ENCODE peak calls at places on chromosome 20, in five cellular contexts. T is breast epithelium, J is transverse colon, Y is HCT116, M is H1. R is an unnamed sample.

GRCh38 chr20:58140787-58141396 is 87.6 kb downstream of the ANKRD60 start:
- DNase-seq in T (peak), J (no peak), Y (no peak), M (no peak), R (peak)

GRCh38 chr20:30376767-30377658 is 880.5 kb upstream of the DEFB115 start:
- DNase-seq in T (peak), J (peak), Y (peak), M (peak), R (peak)

GRCh38 chr20:21661488-21662055 is 43.9 kb upstream of the PAX1 start:
- DNase-seq in T (no peak), J (no peak), Y (no peak), M (no peak), R (no peak)

GRCh38 chr20:16864069-16864468 is 115.9 kb downstream of the OTOR start:
- DNase-seq in T (no peak), J (no peak), Y (no peak), M (no peak), R (no peak)

GRCh38 chr20:38291961-38292360 is 12.0 kb upstream of the BPI start:
- DNase-seq in T (no peak), J (no peak), Y (no peak), M (no peak), R (no peak)

GRCh38 chr20:55160022-55160421 is 684.6 kb downstream of the DOK5 start:
- DNase-seq in T (no peak), J (no peak), Y (no peak), M (no peak), R (no peak)

GRCh38 chr20:15705975-15706374 is 867.3 kb downstream of the KIF16B start:
- DNase-seq in T (no peak), J (no peak), Y (no peak), M (no peak), R (no peak)

GRCh38 chr20:20557406-20557805 is 155.0 kb downstream of the RALGAPA2 start:
- DNase-seq in T (no peak), J (no peak), Y (no peak), M (no peak), R (no peak)

GRCh38 chr20:23456416-23456815 is 3.7 kb upstream of the CST11 start:
- DNase-seq in T (no peak), J (no peak), Y (no peak), M (no peak), R (no peak)

GRCh38 chr20:37475258-37475657 is 45.8 kb upstream of the NNAT start:
- DNase-seq in T (no peak), J (no peak), Y (no peak), M (no peak), R (no peak)

GRCh38 chr20:50146732-50147662 is 6.5 kb downstream of the PEDS1 start:
- DNase-seq in T (no peak), J (peak), Y (no peak), M (no peak), R (peak)

GRCh38 chr20:14951105-14951504 is 613.7 kb upstream of the FLRT3 start:
- DNase-seq in T (no peak), J (no peak), Y (no peak), M (no peak), R (no peak)

GRCh38 chr20:5638023-5638422 is 112.2 kb upstream of the SHLD1 start:
- DNase-seq in T (no peak), J (no peak), Y (no peak), M (no peak), R (no peak)

GRCh38 chr20:59364611-59365010 is 64.2 kb downstream of the EDN3 start:
- DNase-seq in T (no peak), J (no peak), Y (no peak), M (no peak), R (no peak)

GRCh38 chr20:10096790-10097189 is 62.0 kb downstream of the ANKEF1 start:
- DNase-seq in T (no peak), J (no peak), Y (no peak), M (no peak), R (no peak)

GRCh38 chr20:63782051-63782471 is 42.5 kb downstream of the SLC2A4RG start:
- DNase-seq in T (no peak), J (no peak), Y (peak), M (no peak), R (no peak)

GRCh38 chr20:8527998-8528397 is 395.9 kb downstream of the PLCB1 start:
- DNase-seq in T (no peak), J (no peak), Y (no peak), M (no peak), R (no peak)

GRCh38 chr20:22579119-22579427 is 5.3 kb downstream of the FOXA2 start:
- DNase-seq in T (no peak), J (no peak), Y (no peak), M (no peak), R (no peak)

GRCh38 chr20:6765469-6766058 is 1.9 kb upstream of the BMP2 start:
- DNase-seq in T (no peak), J (no peak), Y (peak), M (no peak), R (no peak)

GRCh38 chr20:62381202-62381797 is 5.6 kb upstream of the RPS21 start:
- DNase-seq in T (no peak), J (no peak), Y (no peak), M (no peak), R (no peak)

GRCh38 chr20:25058797-25059486 is 1.0 kb upstream of the ACSS1 start:
- DNase-seq in T (no peak), J (peak), Y (no peak), M (no peak), R (peak)

GRCh38 chr20:49790077-49790798 is 22.4 kb upstream of the SLC9A8 start:
- DNase-seq in T (no peak), J (no peak), Y (no peak), M (no peak), R (no peak)

GRCh38 chr20:2698912-2699311 is 6.3 kb downstream of the EBF4 start:
- DNase-seq in T (no peak), J (no peak), Y (no peak), M (no peak), R (peak)

GRCh38 chr20:4220352-4220751 is 205.0 kb upstream of the RNF24 start:
- DNase-seq in T (no peak), J (no peak), Y (no peak), M (no peak), R (no peak)

GRCh38 chr20:62603907-62604785 is 38.2 kb upstream of the SLCO4A1 start:
- DNase-seq in T (no peak), J (no peak), Y (no peak), M (no peak), R (no peak)

GRCh38 chr20:54062812-54063280 is 7.5 kb downstream of the BCAS1 start:
- DNase-seq in T (no peak), J (no peak), Y (peak), M (no peak), R (no peak)

GRCh38 chr20:62987114-62987513 is 19.6 kb downstream of the BHLHE23 start:
- DNase-seq in T (no peak), J (no peak), Y (no peak), M (no peak), R (no peak)

GRCh38 chr20:14597206-14597715 is 259.8 kb upstream of the FLRT3 start:
- DNase-seq in T (no peak), J (no peak), Y (no peak), M (no peak), R (no peak)

GRCh38 chr20:38159949-38160756 is 4.9 kb downstream of the TGM2 start:
- DNase-seq in T (no peak), J (no peak), Y (no peak), M (no peak), R (no peak)

GRCh38 chr20:35953411-35954199 is 697 bp downstream of the SCAND1 start:
- DNase-seq in T (peak), J (peak), Y (no peak), M (no peak), R (peak)

GRCh38 chr20:20333866-20334265 is 34.0 kb upstream of the INSM1 start:
- DNase-seq in T (no peak), J (no peak), Y (no peak), M (no peak), R (no peak)

GRCh38 chr20:50385733-50386640 is 124.2 kb upstream of the PTPN1 start:
- DNase-seq in T (no peak), J (no peak), Y (no peak), M (no peak), R (no peak)

GRCh38 chr20:32636278-32636677 is 37.5 kb downstream of the C20orf203 start:
- DNase-seq in T (no peak), J (no peak), Y (no peak), M (no peak), R (no peak)

GRCh38 chr20:54475334-54476287 is at the start of gene DOK5:
- DNase-seq in T (no peak), J (peak), Y (no peak), M (no peak), R (no peak)

GRCh38 chr20:41746635-41747034 is 128.5 kb upstream of the CHD6 start:
- DNase-seq in T (no peak), J (no peak), Y (no peak), M (no peak), R (no peak)

GRCh38 chr20:2149507-2149906 is 47.9 kb downstream of the STK35 start:
- DNase-seq in T (no peak), J (no peak), Y (no peak), M (no peak), R (no peak)

GRCh38 chr20:33719989-33720709 is at the start of gene PXMP4:
- DNase-seq in T (peak), J (peak), Y (peak), M (peak), R (peak)
- TF ChIP-seq POLR2A in T (no peak), J (peak), Y (peak), M (no peak), R (no peak)

GRCh38 chr20:46709055-46709458 is 392 bp upstream of the SLC2A10 start:
- DNase-seq in T (no peak), J (peak), Y (no peak), M (no peak), R (no peak)
- TF ChIP-seq POLR2AphosphoS5 in T (no peak), J (peak), Y (no peak), M (no peak), R (no peak)

DNA sequence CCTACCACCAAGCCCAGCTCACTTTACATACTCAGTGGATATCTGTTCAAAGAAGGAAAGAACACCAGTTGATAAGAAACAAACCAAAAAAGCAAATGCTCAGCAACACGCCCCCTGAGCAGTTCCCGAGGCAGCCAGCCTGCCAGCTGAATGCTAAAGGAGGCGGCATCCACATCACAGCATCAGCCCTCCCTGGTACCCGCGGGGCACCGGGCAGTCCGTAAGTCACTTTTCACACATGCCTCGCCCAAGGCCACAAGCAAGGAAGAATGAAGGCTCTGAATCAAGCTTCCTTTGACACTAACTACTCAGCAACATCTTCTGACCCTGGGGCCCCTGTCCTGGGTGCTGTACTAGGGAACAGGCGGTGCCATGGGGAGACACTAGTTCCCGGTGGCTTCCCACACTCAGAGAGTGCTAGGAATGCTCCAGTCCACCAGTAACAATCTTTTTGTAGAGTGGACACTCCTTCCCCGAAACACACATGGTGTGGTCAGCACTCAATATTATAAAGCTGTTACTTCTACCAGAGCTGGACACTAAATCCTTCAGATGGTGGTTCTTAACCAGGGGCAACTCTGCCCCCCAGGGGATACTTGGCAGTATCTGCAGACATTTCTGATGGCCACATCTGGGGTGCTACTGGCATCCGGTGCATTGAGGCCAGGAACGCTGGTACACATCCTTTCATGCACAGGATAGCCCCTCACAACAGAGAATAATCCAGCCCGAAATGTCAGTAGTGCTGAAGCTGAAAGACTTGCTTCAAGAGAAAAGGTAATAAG is 124.6 kb downstream of the NFATC2 start:
- DNase-seq in T (no peak), J (no peak), Y (no peak), M (no peak), R (no peak)
- H3K27ac ChIP-seq in T (no peak), J (no peak), Y (no peak), M (no peak), R (no peak)

GRCh38 chr20:44166477-44166876 is 20.5 kb downstream of the JPH2 start:
- DNase-seq in T (no peak), J (no peak), Y (no peak), M (no peak), R (no peak)
- TF ChIP-seq POLR2A in T (no peak), J (no peak), Y (no peak), M (no peak), R (no peak)

DNA sequence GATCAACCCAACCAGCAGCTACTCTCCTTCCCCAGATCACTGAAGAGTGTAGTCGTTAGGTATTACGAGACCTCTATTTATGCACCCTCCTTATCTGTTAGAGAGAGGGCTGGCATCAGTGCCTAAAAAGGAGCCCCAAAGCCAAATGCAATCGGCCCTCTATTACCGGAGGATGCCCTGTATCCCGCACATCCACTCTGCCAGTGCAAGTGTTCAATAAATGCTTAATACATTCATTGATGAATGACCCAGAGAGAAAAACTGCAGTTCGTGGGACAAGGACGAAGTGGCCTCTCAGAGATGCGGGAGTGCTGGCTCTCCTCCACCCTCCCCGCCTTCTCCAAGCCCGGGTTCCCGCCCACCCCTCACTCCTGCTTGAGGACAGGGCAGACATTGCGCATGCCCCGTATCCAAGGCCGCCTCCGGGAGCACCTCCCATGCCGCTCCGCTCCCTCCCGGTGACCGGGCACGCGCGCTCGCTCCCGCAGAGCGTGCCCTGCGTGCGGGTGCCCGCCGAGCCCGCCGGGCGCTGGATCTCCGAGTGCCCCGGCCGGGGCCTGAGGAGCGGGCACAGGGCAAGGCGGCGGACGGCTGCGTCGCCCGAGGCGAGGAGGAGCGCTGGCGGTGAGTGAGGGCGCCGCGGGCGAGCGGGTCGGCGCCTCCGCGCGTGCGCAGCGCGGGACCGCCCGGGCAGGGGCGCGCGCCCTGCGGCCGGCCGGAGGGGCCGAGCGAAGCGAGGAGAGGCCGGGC is 27.2 kb upstream of the BTBD3 start:
- DNase-seq in T (peak), J (peak), Y (peak), M (peak), R (peak)
- TF ChIP-seq POLR2AphosphoS5 in T (peak), J (peak), Y (peak), M (peak), R (no peak)

GRCh38 chr20:46992640-46993035 is 98.0 kb downstream of the EYA2 start:
- DNase-seq in T (no peak), J (no peak), Y (no peak), M (no peak), R (no peak)
- H3K27ac ChIP-seq in T (peak), J (no peak), Y (no peak), M (peak), R (no peak)

DNA sequence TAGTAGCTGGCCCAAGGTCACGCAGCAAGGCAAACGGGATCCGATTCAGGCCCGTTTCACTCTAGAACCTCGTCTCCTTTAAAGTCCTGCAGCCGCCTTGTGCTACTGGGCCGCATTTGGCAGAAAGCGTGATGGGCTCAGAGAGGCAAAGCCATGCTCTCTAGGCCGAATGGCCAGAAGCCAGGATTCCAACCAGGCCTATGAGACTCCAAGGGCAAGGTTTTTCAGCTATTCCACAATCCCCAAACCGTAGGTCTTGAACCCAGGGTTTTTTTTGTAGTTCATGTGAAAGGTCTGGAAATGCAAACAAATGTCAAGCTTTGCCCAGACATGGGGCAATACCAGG is 174.1 kb downstream of the PREX1 start:
- DNase-seq in T (no peak), J (no peak), Y (no peak), M (no peak), R (no peak)
- TF ChIP-seq POLR2A in T (no peak), J (no peak), Y (no peak), M (no peak), R (no peak)

GRCh38 chr20:44309763-44310663 is 989 bp downstream of the FITM2 start:
- DNase-seq in T (no peak), J (peak), Y (no peak), M (no peak), R (peak)

GRCh38 chr20:44306927-44307326 is 4.1 kb downstream of the FITM2 start:
- DNase-seq in T (no peak), J (no peak), Y (no peak), M (no peak), R (no peak)

GRCh38 chr20:44314870-44315269 is 3.9 kb upstream of the FITM2 start:
- DNase-seq in T (no peak), J (no peak), Y (no peak), M (no peak), R (no peak)

DNA sequence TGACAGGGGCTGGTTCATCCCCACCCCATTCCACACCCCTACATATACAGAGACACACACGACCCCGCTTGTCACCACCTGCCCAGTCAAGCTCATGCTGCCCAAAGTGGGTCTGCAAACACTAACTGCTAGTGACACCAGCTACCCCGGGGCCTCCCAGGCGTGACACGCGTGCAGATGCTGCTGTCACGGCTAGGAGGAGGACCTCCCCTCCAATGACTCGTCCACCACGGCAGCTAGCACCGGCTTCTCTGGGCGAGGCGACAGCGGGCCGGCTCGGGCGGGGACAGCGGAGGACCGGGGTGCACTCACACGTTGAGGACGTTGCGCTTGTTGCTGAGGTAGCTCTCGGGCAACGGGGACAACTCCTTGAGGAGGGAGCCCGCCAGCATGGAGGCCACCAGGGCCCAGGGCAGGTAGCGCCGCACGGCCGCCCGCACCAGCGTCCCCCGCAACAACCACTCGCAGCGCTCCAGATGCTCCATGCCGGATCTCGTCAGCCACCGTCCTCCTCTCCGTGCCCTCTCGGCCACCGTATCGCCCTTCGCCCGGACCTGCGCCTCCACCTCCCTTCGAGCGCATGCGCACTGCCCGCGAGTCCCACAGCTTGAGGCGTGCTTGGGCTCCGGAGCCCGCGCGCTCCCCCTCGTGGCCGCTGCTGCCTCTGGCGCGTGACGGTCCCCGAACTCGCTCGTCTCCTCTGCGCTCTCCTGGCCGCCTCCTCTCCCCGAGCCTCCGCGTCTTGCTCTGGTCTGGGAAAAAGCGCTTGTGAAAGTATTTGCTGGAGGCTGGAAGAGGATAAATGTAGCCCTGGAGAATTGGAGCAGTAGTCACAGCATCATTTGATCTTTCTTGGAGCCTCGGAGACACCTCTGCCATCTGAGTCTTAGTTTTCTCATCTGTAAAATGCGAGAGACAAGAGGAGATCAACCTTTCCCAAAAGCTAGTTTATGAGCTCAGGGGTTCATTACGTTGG is at the start of gene FITM2:
- DNase-seq in T (peak), J (peak), Y (peak), M (peak), R (peak)
- TF ChIP-seq POLR2AphosphoS5 in T (peak), J (peak), Y (peak), M (peak), R (no peak)

GRCh38 chr20:17956099-17956685 is 12.4 kb downstream of the SNX5 start:
- DNase-seq in T (no peak), J (no peak), Y (no peak), M (no peak), R (no peak)

GRCh38 chr20:17957505-17958325 is 10.9 kb downstream of the SNX5 start:
- DNase-seq in T (no peak), J (no peak), Y (no peak), M (no peak), R (no peak)

GRCh38 chr20:17952692-17953684 is 15.6 kb downstream of the SNX5 start:
- DNase-seq in T (no peak), J (no peak), Y (no peak), M (no peak), R (no peak)

GRCh38 chr20:17953935-17954334 is 14.7 kb downstream of the SNX5 start:
- DNase-seq in T (no peak), J (no peak), Y (no peak), M (no peak), R (no peak)

DNA sequence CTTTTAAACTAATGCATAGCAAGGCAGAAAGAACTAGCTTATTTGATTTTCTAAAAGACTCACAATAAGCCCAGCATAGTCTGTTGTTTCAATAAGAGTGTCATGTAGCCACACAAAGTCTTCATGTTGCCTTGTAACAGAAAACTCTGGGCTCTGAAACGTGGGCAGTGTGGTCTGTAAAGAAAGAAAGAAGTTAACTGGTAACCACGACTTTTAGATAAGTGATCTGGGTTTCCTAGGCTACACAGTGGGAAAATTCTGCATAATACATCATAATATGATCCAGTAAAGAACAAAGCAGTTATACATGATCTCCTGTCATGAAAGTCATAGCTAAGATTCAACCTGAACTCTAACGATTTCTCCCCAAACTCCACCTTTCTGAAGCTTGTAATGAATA is 13.3 kb downstream of the SNX5 start:
- DNase-seq in T (no peak), J (no peak), Y (no peak), M (no peak), R (no peak)
- H3K27ac ChIP-seq in T (no peak), J (peak), Y (no peak), M (no peak), R (no peak)

R was measured in suprapubic skin.